ENCODE peak calls at places on chromosomes 12 and 14, in eight cellular contexts. One of them, this sample, is unnamed.

GRCh38 chr14:97282210-97282609 is 485.0 kb downstream of the VRK1 start:
- DNase-seq in kidney: no peak
- DNase-seq in left lung: no peak
- DNase-seq in cardiac muscle cell: no peak
- DNase-seq in esophagus squamous epithelium: no peak
- DNase-seq in IMR-90: no peak
- DNase-seq in ovary: no peak
- DNase-seq in AG04450: no peak
- DNase-seq in this sample: no peak

GRCh38 chr12:15423629-15424028 is 101.3 kb downstream of the PTPRO start:
- DNase-seq in kidney: no peak
- DNase-seq in left lung: no peak
- DNase-seq in cardiac muscle cell: peak
- DNase-seq in esophagus squamous epithelium: no peak
- DNase-seq in IMR-90: no peak
- DNase-seq in ovary: no peak
- DNase-seq in AG04450: no peak
- DNase-seq in this sample: no peak

GRCh38 chr14:59337151-59337611 is 128.0 kb downstream of the GPR135 start:
- DNase-seq in kidney: peak
- DNase-seq in left lung: peak
- DNase-seq in cardiac muscle cell: peak
- DNase-seq in esophagus squamous epithelium: no peak
- DNase-seq in IMR-90: no peak
- DNase-seq in ovary: peak
- DNase-seq in AG04450: no peak
- DNase-seq in this sample: no peak

GRCh38 chr14:105765893-105766614 is 239.7 kb downstream of the TMEM121 start:
- DNase-seq in kidney: peak
- DNase-seq in left lung: no peak
- DNase-seq in cardiac muscle cell: no peak
- DNase-seq in esophagus squamous epithelium: no peak
- DNase-seq in IMR-90: no peak
- DNase-seq in ovary: no peak
- DNase-seq in AG04450: no peak
- DNase-seq in this sample: no peak

GRCh38 chr14:54440454-54440853 is 720 bp downstream of the CNIH1 start:
- DNase-seq in kidney: no peak
- DNase-seq in left lung: no peak
- DNase-seq in cardiac muscle cell: peak
- DNase-seq in esophagus squamous epithelium: no peak
- DNase-seq in IMR-90: peak
- DNase-seq in ovary: no peak
- DNase-seq in AG04450: no peak
- DNase-seq in this sample: no peak

GRCh38 chr14:25841226-25841625 is 756.6 kb downstream of the NOVA1 start:
- DNase-seq in kidney: no peak
- DNase-seq in left lung: no peak
- DNase-seq in cardiac muscle cell: no peak
- DNase-seq in esophagus squamous epithelium: no peak
- DNase-seq in IMR-90: no peak
- DNase-seq in ovary: no peak
- DNase-seq in AG04450: no peak
- DNase-seq in this sample: no peak

GRCh38 chr12:113831486-113831885 is 134.6 kb downstream of the RBM19 start:
- DNase-seq in kidney: no peak
- DNase-seq in left lung: no peak
- DNase-seq in cardiac muscle cell: no peak
- DNase-seq in esophagus squamous epithelium: no peak
- DNase-seq in IMR-90: no peak
- DNase-seq in ovary: no peak
- DNase-seq in AG04450: no peak
- DNase-seq in this sample: no peak

GRCh38 chr12:111434680-111435338 is 29.1 kb downstream of the SH2B3 start:
- DNase-seq in kidney: peak
- DNase-seq in left lung: no peak
- DNase-seq in cardiac muscle cell: peak
- DNase-seq in esophagus squamous epithelium: no peak
- DNase-seq in IMR-90: peak
- DNase-seq in ovary: peak
- DNase-seq in AG04450: no peak
- DNase-seq in this sample: no peak

GRCh38 chr12:15928345-15928744 is 17.2 kb downstream of the DERA start:
- DNase-seq in kidney: no peak
- DNase-seq in left lung: no peak
- DNase-seq in cardiac muscle cell: peak
- DNase-seq in esophagus squamous epithelium: no peak
- DNase-seq in IMR-90: peak
- DNase-seq in ovary: no peak
- DNase-seq in AG04450: peak
- DNase-seq in this sample: peak

GRCh38 chr14:88013750-88014349 is 8.9 kb downstream of the GPR65 start:
- DNase-seq in kidney: no peak
- DNase-seq in left lung: peak
- DNase-seq in cardiac muscle cell: peak
- DNase-seq in esophagus squamous epithelium: no peak
- DNase-seq in IMR-90: peak
- DNase-seq in ovary: peak
- DNase-seq in AG04450: peak
- DNase-seq in this sample: peak

GRCh38 chr14:62763951-62764350 is 281.3 kb downstream of the KCNH5 start:
- DNase-seq in kidney: no peak
- DNase-seq in left lung: no peak
- DNase-seq in cardiac muscle cell: no peak
- DNase-seq in esophagus squamous epithelium: no peak
- DNase-seq in IMR-90: no peak
- DNase-seq in ovary: no peak
- DNase-seq in AG04450: no peak
- DNase-seq in this sample: no peak

GRCh38 chr14:65880507-65880906 is 468.0 kb downstream of the FUT8 start:
- DNase-seq in kidney: no peak
- DNase-seq in left lung: no peak
- DNase-seq in cardiac muscle cell: peak
- DNase-seq in esophagus squamous epithelium: no peak
- DNase-seq in IMR-90: no peak
- DNase-seq in ovary: no peak
- DNase-seq in AG04450: no peak
- DNase-seq in this sample: no peak

GRCh38 chr14:85602366-85602765 is 72.4 kb downstream of the FLRT2 start:
- DNase-seq in kidney: no peak
- DNase-seq in left lung: no peak
- DNase-seq in cardiac muscle cell: no peak
- DNase-seq in esophagus squamous epithelium: no peak
- DNase-seq in IMR-90: no peak
- DNase-seq in ovary: no peak
- DNase-seq in AG04450: no peak
- DNase-seq in this sample: no peak

DNA sequence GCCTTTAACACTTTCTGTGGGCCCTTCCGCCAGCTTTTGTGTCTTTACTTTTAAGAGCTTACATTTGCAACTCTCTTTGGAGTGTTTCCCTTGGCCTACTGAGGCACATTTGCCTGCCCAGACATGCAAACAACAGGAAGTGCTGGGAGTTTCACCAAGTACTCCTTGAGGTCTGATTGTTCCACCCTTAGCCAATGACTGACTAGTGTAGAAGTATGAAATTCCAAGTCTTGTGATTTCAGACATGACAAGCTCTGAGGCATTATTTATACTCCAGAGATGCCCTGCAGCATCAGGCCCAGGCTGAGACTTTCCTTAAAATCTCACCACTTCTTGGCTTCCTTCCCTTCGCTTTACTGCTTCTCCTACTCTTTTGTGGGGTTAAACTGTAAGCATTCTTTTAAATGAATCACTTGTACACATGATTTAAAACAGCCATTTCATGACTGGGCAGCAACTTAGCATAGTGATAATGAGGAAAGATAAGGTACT is 174.1 kb downstream of the SLC6A15 start:
- DNase-seq in kidney: no peak
- DNase-seq in left lung: peak
- DNase-seq in cardiac muscle cell: peak
- DNase-seq in esophagus squamous epithelium: no peak
- DNase-seq in IMR-90: peak
- DNase-seq in ovary: no peak
- DNase-seq in AG04450: peak
- DNase-seq in this sample: peak
- H3K27ac ChIP-seq in kidney: no peak
- H3K27ac ChIP-seq in left lung: no peak
- H3K27ac ChIP-seq in cardiac muscle cell: peak
- H3K27ac ChIP-seq in esophagus squamous epithelium: no peak
- H3K27ac ChIP-seq in IMR-90: no peak
- H3K27ac ChIP-seq in ovary: no peak
- H3K27ac ChIP-seq in AG04450: no peak
- H3K27ac ChIP-seq in this sample: peak

DNA sequence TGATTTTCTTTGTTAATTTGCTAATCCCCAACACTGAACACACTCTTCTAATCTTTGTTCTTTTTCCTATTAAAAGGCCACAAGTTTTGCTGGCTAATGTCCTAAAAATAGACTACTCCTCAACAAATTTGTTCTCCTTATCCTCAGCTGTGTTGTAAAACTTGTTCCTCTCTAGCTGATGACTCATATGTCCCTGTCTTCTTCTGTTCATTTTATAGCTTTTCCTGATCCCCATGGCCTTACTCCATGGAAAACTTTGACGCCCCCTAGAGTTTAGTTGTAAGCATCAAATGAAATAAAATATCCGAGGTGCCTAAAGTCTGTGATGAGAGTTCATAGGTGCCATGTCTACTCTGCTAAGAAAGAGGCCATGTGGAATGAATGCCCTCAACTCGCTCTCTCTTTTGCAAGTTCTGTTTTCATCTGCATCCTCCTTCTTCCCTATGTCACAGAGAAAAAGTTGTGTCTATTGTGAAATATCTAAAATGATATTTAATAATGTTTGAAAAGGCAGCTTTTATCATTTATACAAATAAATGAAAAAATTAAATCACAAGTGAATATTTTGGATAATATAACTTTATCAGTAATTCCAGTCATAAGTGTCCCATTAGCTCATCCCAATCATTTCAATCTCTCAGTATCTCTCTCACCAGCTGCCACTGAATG is 237.9 kb downstream of the IPO8 start:
- DNase-seq in kidney: no peak
- DNase-seq in left lung: no peak
- DNase-seq in cardiac muscle cell: peak
- DNase-seq in esophagus squamous epithelium: no peak
- DNase-seq in IMR-90: peak
- DNase-seq in ovary: no peak
- DNase-seq in AG04450: peak
- DNase-seq in this sample: peak
- H3K27ac ChIP-seq in kidney: no peak
- H3K27ac ChIP-seq in left lung: no peak
- H3K27ac ChIP-seq in cardiac muscle cell: no peak
- H3K27ac ChIP-seq in esophagus squamous epithelium: no peak
- H3K27ac ChIP-seq in IMR-90: no peak
- H3K27ac ChIP-seq in ovary: no peak
- H3K27ac ChIP-seq in AG04450: no peak
- H3K27ac ChIP-seq in this sample: no peak

GRCh38 chr12:124684496-124684895 is 117.1 kb upstream of the NCOR2 start:
- DNase-seq in kidney: peak
- DNase-seq in left lung: peak
- DNase-seq in cardiac muscle cell: no peak
- DNase-seq in esophagus squamous epithelium: no peak
- DNase-seq in IMR-90: peak
- DNase-seq in ovary: no peak
- DNase-seq in AG04450: no peak
- DNase-seq in this sample: no peak
- H3K27ac ChIP-seq in kidney: peak
- H3K27ac ChIP-seq in left lung: peak
- H3K27ac ChIP-seq in cardiac muscle cell: no peak
- H3K27ac ChIP-seq in esophagus squamous epithelium: peak
- H3K27ac ChIP-seq in IMR-90: peak
- H3K27ac ChIP-seq in ovary: peak
- H3K27ac ChIP-seq in AG04450: peak
- H3K27ac ChIP-seq in this sample: peak

DNA sequence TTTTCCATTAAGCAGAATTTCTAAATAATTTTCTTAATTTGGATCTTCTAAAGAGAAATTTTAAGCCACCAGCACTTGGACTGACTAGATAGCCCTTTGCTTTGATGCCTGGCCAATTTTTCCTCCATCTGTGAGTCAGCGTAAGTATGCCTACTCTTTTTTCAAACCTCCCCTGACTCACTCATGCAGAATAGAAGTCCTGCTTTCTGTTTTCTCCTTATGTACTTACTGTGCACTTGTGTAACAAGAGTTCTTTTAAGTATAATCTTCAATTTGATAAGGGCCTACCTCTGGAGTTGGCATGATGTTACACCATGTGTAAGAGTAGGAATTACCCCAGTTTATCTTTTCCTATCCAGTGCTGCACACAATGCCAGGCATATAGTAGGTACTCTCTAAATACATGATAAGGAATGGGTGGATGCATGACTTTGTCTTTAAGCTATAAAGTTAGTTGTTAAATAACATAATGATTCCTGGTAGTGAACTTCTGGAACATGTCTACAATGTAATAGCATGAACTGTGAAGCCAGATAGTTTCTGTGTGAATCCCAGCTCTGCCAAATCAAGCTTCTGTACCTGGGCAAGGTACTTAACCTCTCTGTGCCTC is 329.6 kb downstream of the TMTC2 start:
- DNase-seq in kidney: no peak
- DNase-seq in left lung: no peak
- DNase-seq in cardiac muscle cell: peak
- DNase-seq in esophagus squamous epithelium: no peak
- DNase-seq in IMR-90: peak
- DNase-seq in ovary: peak
- DNase-seq in AG04450: peak
- DNase-seq in this sample: peak
- H3K27ac ChIP-seq in kidney: no peak
- H3K27ac ChIP-seq in left lung: peak
- H3K27ac ChIP-seq in cardiac muscle cell: no peak
- H3K27ac ChIP-seq in esophagus squamous epithelium: peak
- H3K27ac ChIP-seq in IMR-90: no peak
- H3K27ac ChIP-seq in ovary: no peak
- H3K27ac ChIP-seq in AG04450: no peak
- H3K27ac ChIP-seq in this sample: no peak